ENCODE peak calls at places on chromosome 18, in four cellular contexts. M, G, P and N are unnamed samples.

GRCh38 chr18:26309283-26309682 is 83.0 kb downstream of the TAF4B start:
- DNase-seq in M (no peak), G (no peak), P (no peak), N (no peak)

GRCh38 chr18:63994783-63995399 is 25.0 kb downstream of the SERPINB8 start:
- DNase-seq in M (no peak), G (no peak), P (peak; percentile 48), N (no peak)

GRCh38 chr18:22637787-22638186 is 220.1 kb upstream of the CTAGE1 start:
- DNase-seq in M (no peak), G (no peak), P (no peak), N (no peak)

GRCh38 chr18:70523798-70524182 is 234.9 kb downstream of the SOCS6 start:
- DNase-seq in M (no peak), G (no peak), P (no peak), N (no peak)

GRCh38 chr18:11040823-11041712 is 108.3 kb downstream of the PIEZO2 start:
- DNase-seq in M (no peak), G (no peak), P (peak; percentile 48), N (no peak)

GRCh38 chr18:78587096-78587495 is 392.5 kb upstream of the SALL3 start:
- DNase-seq in M (no peak), G (no peak), P (no peak), N (no peak)

GRCh38 chr18:45662468-45662867 is 47.2 kb downstream of the SLC14A2 start:
- DNase-seq in M (no peak), G (no peak), P (no peak), N (no peak)

GRCh38 chr18:11514267-11514666 is 95.1 kb upstream of the SLC35G4 start:
- DNase-seq in M (no peak), G (no peak), P (no peak), N (no peak)

GRCh38 chr18:25675123-25675850 is 323.3 kb upstream of the ZNF521 start:
- DNase-seq in M (no peak), G (no peak), P (no peak), N (no peak)

GRCh38 chr18:74870950-74871349 is 273.3 kb downstream of the ZNF407 start:
- DNase-seq in M (no peak), G (no peak), P (no peak), N (peak; percentile 22)

GRCh38 chr18:44723973-44724778 is 43.5 kb downstream of the SETBP1 start:
- DNase-seq in M (no peak), G (no peak), P (no peak), N (no peak)

GRCh38 chr18:10114727-10115463 is 201.1 kb downstream of the VAPA start:
- DNase-seq in M (no peak), G (no peak), P (no peak), N (no peak)

GRCh38 chr18:10057808-10058791 is 144.3 kb downstream of the VAPA start:
- DNase-seq in M (peak; percentile 61), G (no peak), P (no peak), N (no peak)

GRCh38 chr18:73824684-73825083 is 322.9 kb downstream of the FBXO15 start:
- DNase-seq in M (no peak), G (no peak), P (no peak), N (no peak)

GRCh38 chr18:7725897-7726296 is 158.8 kb downstream of the PTPRM start:
- DNase-seq in M (no peak), G (no peak), P (no peak), N (no peak)

GRCh38 chr18:10376735-10377134 is 77.7 kb upstream of the APCDD1 start:
- DNase-seq in M (no peak), G (no peak), P (no peak), N (no peak)

GRCh38 chr18:38587571-38587970 is 1022.0 kb upstream of the CELF4 start:
- DNase-seq in M (no peak), G (no peak), P (no peak), N (no peak)

GRCh38 chr18:27847412-27847811 is 329.5 kb downstream of the CDH2 start:
- DNase-seq in M (no peak), G (no peak), P (no peak), N (no peak)

GRCh38 chr18:28065031-28065792 is 111.7 kb downstream of the CDH2 start:
- DNase-seq in M (no peak), G (peak; percentile 83), P (no peak), N (no peak)

GRCh38 chr18:34315953-34316352 is 91.2 kb upstream of the NOL4 start:
- DNase-seq in M (no peak), G (no peak), P (no peak), N (no peak)

GRCh38 chr18:25019946-25020345 is 332.0 kb downstream of the ZNF521 start:
- DNase-seq in M (no peak), G (no peak), P (no peak), N (no peak)

GRCh38 chr18:46290440-46291020 is 186.3 kb downstream of the HAUS1 start:
- DNase-seq in M (no peak), G (no peak), P (no peak), N (no peak)

GRCh38 chr18:2882201-2882600 is 35.4 kb downstream of the EMILIN2 start:
- DNase-seq in M (no peak), G (no peak), P (peak; percentile 3), N (no peak)

GRCh38 chr18:41858761-41859555 is 96.1 kb upstream of the PIK3C3 start:
- DNase-seq in M (no peak), G (no peak), P (no peak), N (no peak)

GRCh38 chr18:9506046-9506792 is 30.9 kb downstream of the RALBP1 start:
- DNase-seq in M (no peak), G (no peak), P (no peak), N (peak; percentile 10)

GRCh38 chr18:44709297-44710117 is 28.8 kb downstream of the SETBP1 start:
- DNase-seq in M (no peak), G (no peak), P (no peak), N (peak; percentile 51)

GRCh38 chr18:41058351-41059125 is 896.5 kb upstream of the PIK3C3 start:
- DNase-seq in M (no peak), G (peak; percentile 35), P (no peak), N (no peak)

GRCh38 chr18:21914739-21915319 is 174.2 kb downstream of the MIB1 start:
- DNase-seq in M (no peak), G (peak; percentile 30), P (no peak), N (no peak)

GRCh38 chr18:78769502-78770113 is 210.0 kb upstream of the SALL3 start:
- DNase-seq in M (no peak), G (no peak), P (no peak), N (no peak)

GRCh38 chr18:67318651-67319050 is 197.9 kb downstream of the DSEL start:
- DNase-seq in M (no peak), G (no peak), P (no peak), N (no peak)

GRCh38 chr18:63936156-63936931 is 12.8 kb upstream of the HMSD start:
- DNase-seq in M (peak; percentile 85), G (peak; percentile 16), P (peak; percentile 87), N (peak; percentile 90)

GRCh38 chr18:32346667-32347066 is 124.0 kb downstream of the GAREM1 start:
- DNase-seq in M (no peak), G (no peak), P (no peak), N (no peak)

GRCh38 chr18:48784654-48785053 is 166.1 kb downstream of the SMAD7 start:
- DNase-seq in M (peak; percentile 54), G (no peak), P (no peak), N (no peak)

GRCh38 chr18:36411745-36412168 is 114.2 kb downstream of the FHOD3 start:
- DNase-seq in M (no peak), G (no peak), P (no peak), N (no peak)

GRCh38 chr18:61703508-61703907 is 189.3 kb downstream of the RNF152 start:
- DNase-seq in M (no peak), G (no peak), P (no peak), N (no peak)

GRCh38 chr18:71942433-71942832 is 601.7 kb downstream of the CBLN2 start:
- DNase-seq in M (no peak), G (no peak), P (no peak), N (no peak)

GRCh38 chr18:22102948-22103663 is 66.3 kb upstream of the GATA6 start:
- DNase-seq in M (no peak), G (no peak), P (no peak), N (no peak)

GRCh38 chr18:47595816-47596501 is 334.5 kb downstream of the SMAD2 start:
- DNase-seq in M (no peak), G (no peak), P (no peak), N (peak; percentile 8)
- TF ChIP-seq CTCF in M (no peak), G (peak; percentile 22), P (no peak), N (peak; percentile 68)

GRCh38 chr18:59149416-59149815 is 9.7 kb downstream of the SEC11C start:
- DNase-seq in M (no peak), G (no peak), P (no peak), N (no peak)

GRCh38 chr18:59155140-59155539 is 15.5 kb downstream of the SEC11C start:
- DNase-seq in M (no peak), G (peak; percentile 90), P (no peak), N (no peak)

GRCh38 chr18:59149007-59149406 is 9.3 kb downstream of the SEC11C start:
- DNase-seq in M (no peak), G (no peak), P (no peak), N (no peak)

GRCh38 chr18:59148192-59148591 is 8.5 kb downstream of the SEC11C start:
- DNase-seq in M (no peak), G (no peak), P (no peak), N (no peak)

GRCh38 chr18:59150236-59150635 is 10.6 kb downstream of the SEC11C start:
- DNase-seq in M (no peak), G (no peak), P (no peak), N (no peak)
- TF ChIP-seq CTCF in M (no peak), G (no peak), P (no peak), N (no peak)

DNA sequence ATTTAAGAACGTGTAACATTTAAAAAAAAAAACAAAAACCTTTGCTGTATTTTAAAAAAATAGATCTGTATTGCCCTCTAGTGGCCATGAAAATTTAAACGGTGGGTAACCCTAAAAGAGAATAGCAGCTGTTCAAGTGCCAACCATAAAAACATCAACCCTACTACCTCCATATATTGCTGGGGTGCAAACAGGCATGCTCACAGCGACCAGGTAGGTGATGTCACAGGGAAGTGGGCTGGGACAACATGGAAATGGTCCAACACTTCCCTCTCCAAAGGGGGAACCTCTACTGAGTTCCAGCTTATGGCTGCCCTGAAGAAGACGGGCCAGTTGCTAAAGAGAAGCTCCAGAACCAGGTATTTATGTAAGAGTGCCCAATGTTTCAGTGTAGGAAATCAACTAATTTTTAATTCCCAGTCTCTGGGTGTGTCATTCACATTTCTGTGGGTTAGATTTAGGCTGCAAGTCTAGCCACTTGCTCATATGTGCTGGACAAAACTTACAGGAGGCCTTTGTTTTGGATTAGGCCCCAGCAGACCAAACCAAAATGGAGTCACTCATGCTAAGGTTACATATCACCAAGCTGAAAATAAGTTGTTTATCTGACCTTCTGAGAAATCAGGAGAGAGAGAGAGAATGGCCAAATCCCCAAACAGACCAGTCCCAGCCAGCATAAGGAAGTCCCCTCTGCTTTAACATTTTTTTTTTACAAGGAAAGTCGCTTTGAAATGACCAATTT is 54.5 kb downstream of the SKA1 start:
- DNase-seq in M (no peak), G (no peak), P (no peak), N (peak; percentile 3)
- TF ChIP-seq CTCF in M (peak; percentile 31), G (peak; percentile 44), P (peak; percentile 0), N (peak; percentile 52)

GRCh38 chr18:54904521-54904920 is 54.7 kb downstream of the CCDC68 start:
- DNase-seq in M (no peak), G (no peak), P (no peak), N (no peak)

GRCh38 chr18:54900290-54900689 is 59.0 kb downstream of the CCDC68 start:
- DNase-seq in M (no peak), G (no peak), P (no peak), N (no peak)

GRCh38 chr18:54899500-54899899 is 59.8 kb downstream of the CCDC68 start:
- DNase-seq in M (no peak), G (no peak), P (no peak), N (no peak)
- TF ChIP-seq CTCF in M (no peak), G (no peak), P (no peak), N (no peak)